ENCODE peak calls at places on chromosomes 4 and X, in eight cellular contexts. O is heart left ventricle; D is neural progenitor cell; W is naive thymus-derived CD4-positive, alpha-beta T cell; E is BE2C; R is NT2/D1; P is small intestine; H is uterus. C is an unnamed sample.
A peak's percentile ranks its signal among the peaks of the same experiment; 100 is the strongest.

GRCh38 chr4:34422472-34422871 is 1821.8 kb downstream of the ARAP2 start:
- DNase-seq in P (no peak), R (no peak), H (no peak), E (peak; percentile 7), D (peak; percentile 2), W (no peak), O (no peak), C (no peak)

GRCh38 chr4:22129454-22130075 is 181.0 kb upstream of the KCNIP4 start:
- DNase-seq in W (no peak), D (peak; percentile 69), O (no peak), H (no peak), E (peak; percentile 38), R (peak; percentile 35), P (peak; percentile 50), C (peak; percentile 59)

GRCh38 chr4:85761803-85762202 is 286.9 kb downstream of the ARHGAP24 start:
- DNase-seq in W (no peak), E (no peak), R (no peak), D (no peak), P (no peak), O (peak; percentile 33), H (no peak), C (no peak)

GRCh38 chrX:78555401-78555980 is 103.6 kb downstream of the RTL3 start:
- DNase-seq in D (no peak), H (no peak), W (peak; percentile 29), R (no peak), O (no peak), P (no peak), E (no peak), C (no peak)

GRCh38 chr4:174604198-174604597 is 81.9 kb upstream of the HPGD start:
- DNase-seq in P (peak; percentile 50), H (no peak), D (no peak), E (no peak), W (no peak), R (no peak), O (no peak), C (no peak)

GRCh38 chr4:6720202-6720699 is 4.3 kb downstream of the BLOC1S4 start:
- DNase-seq in H (peak; percentile 83), W (peak; percentile 66), R (no peak), O (peak; percentile 86), D (peak; percentile 93), E (peak; percentile 95), P (peak; percentile 78), C (peak; percentile 95)

GRCh38 chr4:105765690-105766407 is 57.3 kb downstream of the GSTCD start:
- DNase-seq in P (peak; percentile 11), E (peak; percentile 63), W (no peak), D (no peak), O (peak; percentile 14), R (peak; percentile 5), H (no peak), C (no peak)

GRCh38 chr4:30789219-30789671 is 69.1 kb downstream of the PCDH7 start:
- DNase-seq in H (no peak), R (no peak), O (no peak), E (no peak), W (no peak), D (no peak), P (peak; percentile 61), C (no peak)

GRCh38 chr4:54076673-54077072 is 12.3 kb upstream of the CHIC2 start:
- DNase-seq in O (no peak), R (no peak), W (no peak), E (no peak), H (no peak), P (no peak), D (no peak), C (no peak)

GRCh38 chrX:9678215-9678980 is 87.2 kb downstream of the GPR143 start:
- DNase-seq in R (no peak), P (no peak), H (no peak), E (no peak), O (no peak), W (no peak), D (no peak), C (no peak)

GRCh38 chr4:65880594-65880993 is 210.3 kb upstream of the EPHA5 start:
- DNase-seq in D (no peak), O (no peak), P (no peak), H (no peak), R (no peak), E (no peak), W (no peak), C (no peak)

GRCh38 chr4:38650133-38650532 is 13.9 kb upstream of the KLF3 start:
- DNase-seq in D (no peak), R (no peak), W (no peak), O (no peak), P (peak; percentile 44), H (no peak), E (no peak), C (no peak)

GRCh38 chr4:55031158-55031557 is 94.2 kb downstream of the KDR start:
- DNase-seq in R (no peak), P (peak; percentile 35), D (no peak), W (no peak), H (no peak), E (no peak), O (no peak), C (no peak)

GRCh38 chr4:3438847-3439180 is 3.0 kb upstream of the HGFAC start:
- DNase-seq in D (no peak), W (no peak), P (no peak), O (no peak), R (no peak), H (no peak), E (no peak), C (no peak)

GRCh38 chrX:76279007-76279406 is 106.1 kb downstream of the PBDC1 start:
- DNase-seq in O (peak; percentile 10), W (peak; percentile 46), R (peak; percentile 52), H (no peak), E (peak; percentile 36), D (peak; percentile 69), P (peak; percentile 18), C (peak; percentile 69)

GRCh38 chrX:119398974-119399771 is at the start of gene SLC25A43:
- DNase-seq in H (peak; percentile 53), E (peak; percentile 29), W (peak; percentile 15), D (peak; percentile 55), O (peak; percentile 18), P (peak; percentile 66), R (no peak), C (peak; percentile 71)

GRCh38 chrX:102154218-102154860 is 1.4 kb downstream of the BEX5 start:
- DNase-seq in H (no peak), O (no peak), D (peak; percentile 31), R (no peak), E (no peak), W (peak; percentile 15), P (no peak), C (peak; percentile 70)

GRCh38 chr4:84683486-84683885 is 100.6 kb downstream of the CDS1 start:
- DNase-seq in P (no peak), O (no peak), H (no peak), E (no peak), R (no peak), D (no peak), W (no peak), C (no peak)

GRCh38 chr4:84683065-84683464 is 100.1 kb downstream of the CDS1 start:
- DNase-seq in H (no peak), E (no peak), O (no peak), P (no peak), D (no peak), W (no peak), R (no peak), C (no peak)

GRCh38 chr4:84684361-84684760 is 101.4 kb downstream of the CDS1 start:
- DNase-seq in E (no peak), W (no peak), O (no peak), D (no peak), R (no peak), P (no peak), H (no peak), C (no peak)

GRCh38 chr4:84681488-84682274 is 98.8 kb downstream of the CDS1 start:
- DNase-seq in O (peak; percentile 27), P (peak; percentile 88), W (no peak), H (no peak), R (no peak), E (no peak), D (peak; percentile 60), C (no peak)

DNA sequence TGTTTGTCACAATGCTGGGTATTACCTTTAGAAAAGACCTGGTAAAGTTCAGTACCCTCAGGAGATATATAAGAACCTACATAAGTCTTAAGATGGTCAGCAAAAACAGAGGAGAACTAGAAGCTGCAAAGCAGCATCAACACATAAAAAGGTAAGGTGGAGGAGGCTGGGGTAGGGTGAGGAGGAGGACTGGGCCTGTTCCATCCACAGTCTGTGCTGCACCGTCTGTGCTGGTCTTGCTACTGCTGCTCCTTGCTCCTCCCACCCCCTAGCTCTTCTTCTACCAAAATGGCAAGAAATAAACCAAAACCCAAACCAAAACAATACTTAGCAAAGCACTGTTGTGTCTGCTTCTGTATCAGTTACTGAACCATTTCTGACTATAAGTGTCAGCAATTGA is 102.2 kb downstream of the CDS1 start:
- DNase-seq in O (no peak), D (no peak), H (no peak), R (no peak), P (no peak), E (no peak), W (no peak), C (no peak)
- H3K4me1 ChIP-seq in O (peaks cover 13% of the 10 kb centered on the region), D (peaks cover 19% of the 10 kb centered on the region), H (no peaks in the 10 kb centered on the region), R (peaks cover 4% of the 10 kb centered on the region), P (no peaks in the 10 kb centered on the region), E (no peaks in the 10 kb centered on the region), W (no peaks in the 10 kb centered on the region), C (no peaks in the 10 kb centered on the region)

DNA sequence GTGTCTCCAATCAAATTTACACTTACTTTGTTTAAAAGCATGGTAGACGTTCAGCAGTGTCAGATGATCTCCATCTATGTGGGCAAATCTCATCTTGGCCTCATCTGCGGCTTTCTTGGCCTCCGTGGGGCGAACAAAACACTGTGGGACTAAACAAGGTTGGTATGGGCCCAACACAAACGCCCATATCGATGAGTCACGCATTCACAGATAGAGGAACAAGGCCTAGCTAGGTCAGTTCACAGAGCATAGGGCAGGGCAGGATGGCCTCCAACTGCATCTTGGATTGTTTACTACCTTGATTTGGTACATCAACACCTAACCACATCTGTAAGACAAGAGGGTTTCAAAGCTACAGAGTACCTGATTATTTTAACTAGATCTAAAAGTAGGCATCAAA is 47.3 kb downstream of the DHX15 start:
- DNase-seq in W (no peak), D (no peak), P (peak; percentile 13), H (no peak), O (no peak), R (no peak), E (no peak), C (no peak)
- H3K36me3 ChIP-seq in W (peaks cover 18% of the 10 kb centered on the region), D (peaks cover 60% of the 10 kb centered on the region), P (peaks cover 9% of the 10 kb centered on the region), H (no peaks in the 10 kb centered on the region), O (peaks cover 3% of the 10 kb centered on the region), R (peaks cover 96% of the 10 kb centered on the region), E (peaks cover 76% of the 10 kb centered on the region), C (peaks cover 89% of the 10 kb centered on the region)

DNA sequence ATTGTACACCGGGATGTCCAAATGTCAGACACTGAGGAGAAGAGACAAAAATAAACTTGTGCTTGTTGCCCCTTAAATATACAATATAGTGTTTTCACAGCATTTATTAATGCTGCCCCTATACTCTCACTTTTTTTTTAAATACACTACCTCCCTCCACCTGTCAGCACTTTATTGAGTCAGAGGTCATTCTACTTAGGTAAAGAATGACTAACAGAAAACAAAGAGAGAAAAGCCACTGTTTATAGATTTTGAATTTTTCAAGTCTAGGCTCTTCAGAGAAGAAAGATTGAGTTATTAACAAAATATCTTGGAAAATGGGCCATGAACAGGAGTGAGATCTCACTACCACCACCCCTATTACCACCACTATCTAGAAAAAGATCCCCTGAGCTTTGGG is 58.1 kb downstream of the NIPAL1 start:
- DNase-seq in R (no peak), W (no peak), H (no peak), P (no peak), O (no peak), E (no peak), D (no peak), C (no peak)
- H3K4me1 ChIP-seq in R (no peaks in the 10 kb centered on the region), W (no peaks in the 10 kb centered on the region), H (no peaks in the 10 kb centered on the region), P (no peaks in the 10 kb centered on the region), O (no peaks in the 10 kb centered on the region), E (no peaks in the 10 kb centered on the region), D (no peaks in the 10 kb centered on the region), C (peaks cover 15% of the 10 kb centered on the region)

GRCh38 chrX:136863826-136864225 is 16.7 kb downstream of the RBMX start:
- DNase-seq in R (no peak), H (no peak), E (no peak), O (no peak), P (no peak), D (no peak), W (no peak), C (no peak)
- H3K36me3 ChIP-seq in R (peaks cover 17% of the 10 kb centered on the region), H (no peaks in the 10 kb centered on the region), E (peaks cover 44% of the 10 kb centered on the region), O (peaks cover 4% of the 10 kb centered on the region), P (no peaks in the 10 kb centered on the region), D (peaks cover 10% of the 10 kb centered on the region), W (peaks cover 2% of the 10 kb centered on the region), C (peaks cover 75% of the 10 kb centered on the region)

C was measured in HAP-1.